ENCODE peak calls at places on chromosomes 3 and 15, in five cellular contexts. P is endothelial cell of umbilical vein, K is A549, O is K562, N is HepG2. Y is an unnamed sample.
A peak's percentile ranks its signal among the peaks of the same experiment; 100 is the strongest.

GRCh38 chr15:63636518-63637061 is 39.4 kb downstream of the FBXL22 start:
- DNase-seq in K (no peak), P (no peak), N (no peak), O (no peak), Y (no peak)

GRCh38 chr3:99896482-99896881 is 78.8 kb downstream of the CMSS1 start:
- DNase-seq in K (no peak), O (no peak), N (no peak), P (no peak), Y (no peak)

GRCh38 chr3:23624305-23624704 is 181.4 kb upstream of the UBE2E1 start:
- DNase-seq in N (no peak), O (no peak), K (no peak), P (no peak), Y (no peak)

GRCh38 chr3:2392981-2393380 is 294.3 kb downstream of the CNTN4 start:
- DNase-seq in O (no peak), N (no peak), P (no peak), K (no peak), Y (no peak)

GRCh38 chr3:108103971-108104797 is 13.4 kb upstream of the CD47 start:
- DNase-seq in N (no peak), K (no peak), P (peak; percentile 19), O (peak; percentile 65), Y (no peak)

GRCh38 chr3:47324278-47324865 is 41.6 kb downstream of the KLHL18 start:
- DNase-seq in N (peak; percentile 63), P (peak; percentile 77), O (peak; percentile 79), K (peak; percentile 50), Y (peak; percentile 77)

GRCh38 chr3:151912041-151912440 is 38.6 kb downstream of the SUCNR1 start:
- DNase-seq in P (peak; percentile 65), K (no peak), O (no peak), N (no peak), Y (no peak)

GRCh38 chr3:127273196-127273595 is 14.7 kb downstream of the PRR20G start:
- DNase-seq in K (no peak), N (no peak), P (no peak), O (no peak), Y (no peak)

GRCh38 chr3:101383156-101383575 is 62.8 kb upstream of the IMPG2 start:
- DNase-seq in K (no peak), O (no peak), N (no peak), P (no peak), Y (no peak)

GRCh38 chr3:142953443-142953842 is 10.0 kb downstream of the PAQR9 start:
- DNase-seq in N (no peak), K (no peak), O (no peak), P (no peak), Y (no peak)

GRCh38 chr15:77786956-77787355 is 154.2 kb upstream of the LINGO1 start:
- DNase-seq in O (no peak), P (no peak), K (no peak), N (no peak), Y (no peak)
- TF ChIP-seq MYC in O (no peak), P (no peak), K (no peak), N (no peak), Y (no peak)

GRCh38 chr3:58143417-58144055 is 67.2 kb downstream of the DNASE1L3 start:
- DNase-seq in K (no peak), O (no peak), N (peak; percentile 35), P (no peak), Y (no peak)
- TF ChIP-seq MYC in K (no peak), O (no peak), N (no peak), P (no peak), Y (no peak)

GRCh38 chr3:106631378-106632083 is 745.7 kb upstream of the CCDC54 start:
- DNase-seq in P (no peak), O (no peak), K (no peak), N (no peak), Y (no peak)
- TF ChIP-seq MYC in P (no peak), O (no peak), K (no peak), N (no peak), Y (no peak)

GRCh38 chr3:41321642-41321980 is 122.3 kb downstream of the CTNNB1 start:
- DNase-seq in K (no peak), P (no peak), O (no peak), N (no peak), Y (no peak)

GRCh38 chr3:41317298-41317697 is 118.0 kb downstream of the CTNNB1 start:
- DNase-seq in N (no peak), K (no peak), O (no peak), P (no peak), Y (no peak)

GRCh38 chr3:41320953-41321641 is 121.8 kb downstream of the CTNNB1 start:
- DNase-seq in P (no peak), O (no peak), K (no peak), N (no peak), Y (no peak)

GRCh38 chr3:41318520-41318919 is 119.2 kb downstream of the CTNNB1 start:
- DNase-seq in N (peak; percentile 38), K (no peak), P (no peak), O (no peak), Y (no peak)

GRCh38 chr3:41317718-41318117 is 118.4 kb downstream of the CTNNB1 start:
- DNase-seq in N (peak; percentile 28), O (no peak), K (no peak), P (peak; percentile 11), Y (no peak)
- TF ChIP-seq MYC in N (no peak), O (no peak), K (no peak), P (no peak), Y (no peak)

GRCh38 chr15:80288131-80288530 is 36.1 kb upstream of the CTXND1 start:
- DNase-seq in K (no peak), P (no peak), N (no peak), O (no peak), Y (no peak)
- TF ChIP-seq MYC in K (no peak), P (no peak), N (no peak), O (no peak), Y (no peak)

GRCh38 chr3:168877899-168878298 is 782.2 kb upstream of the GOLIM4 start:
- DNase-seq in N (no peak), O (no peak), P (peak; percentile 19), K (no peak), Y (no peak)
- TF ChIP-seq MYC in N (no peak), O (no peak), P (no peak), K (no peak), Y (no peak)

GRCh38 chr15:41660235-41661077 is at the start of gene MGA:
- DNase-seq in O (peak; percentile 93), P (peak; percentile 93), N (peak; percentile 74), K (peak; percentile 35), Y (peak; percentile 92)

GRCh38 chr15:41659190-41659589 is 1.0 kb upstream of the MGA start:
- DNase-seq in O (no peak), K (no peak), P (no peak), N (no peak), Y (peak; percentile 22)

GRCh38 chr15:41661529-41662225 is 1.5 kb downstream of the MGA start:
- DNase-seq in N (peak; percentile 74), K (peak; percentile 48), P (peak; percentile 75), O (peak; percentile 71), Y (peak; percentile 93)

GRCh38 chr15:41659855-41660234 is 360 bp upstream of the MGA start:
- DNase-seq in O (no peak), P (no peak), N (no peak), K (no peak), Y (no peak)

DNA sequence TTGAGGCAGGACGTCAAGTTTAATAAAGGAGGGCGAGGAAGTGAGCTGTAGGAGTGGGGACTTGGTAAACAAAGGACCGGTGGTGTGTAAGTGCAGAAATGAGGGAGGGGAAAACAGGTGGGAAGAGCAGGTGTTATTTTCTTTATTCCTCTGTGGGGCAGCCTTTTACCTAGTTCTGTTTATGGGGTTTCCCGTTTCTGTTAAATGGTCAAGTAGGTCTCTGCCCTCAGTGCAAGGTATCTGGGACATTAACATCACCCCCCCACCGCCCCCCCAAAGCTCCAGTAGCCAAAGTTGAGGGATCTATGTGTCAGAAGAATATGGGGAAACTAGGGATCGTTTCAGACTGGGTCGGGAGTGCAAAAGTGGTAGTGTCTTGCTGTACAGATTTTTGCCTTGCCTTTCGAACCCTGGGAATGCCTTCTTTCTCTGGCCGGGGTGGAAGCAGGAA is 898 bp downstream of the MGA start:
- DNase-seq in N (no peak), O (peak; percentile 18), P (no peak), K (no peak), Y (peak; percentile 39)
- TF ChIP-seq MYC in N (no peak), O (no peak), P (no peak), K (no peak), Y (no peak)